ENCODE peak calls at places on chromosomes 7 and 10, in six cellular contexts. S is HepG2, J is K562, H is GM12892, Y is GM12878, O is H1. W is an unnamed sample.

GRCh38 chr7:116801092-116801710 is 61.2 kb upstream of the CAPZA2 start:
- DNase-seq in H (no peak), S (peak), J (no peak), O (no peak), Y (no peak), W (no peak)

GRCh38 chr7:115015619-115016018 is 93.7 kb downstream of the MDFIC start:
- DNase-seq in O (no peak), J (no peak), Y (no peak), H (no peak), S (no peak), W (no peak)

GRCh38 chr7:120740348-120740747 is 117.6 kb downstream of the TSPAN12 start:
- DNase-seq in S (no peak), O (no peak), H (no peak), Y (no peak), J (no peak), W (no peak)

GRCh38 chr7:117715784-117716445 is 157.3 kb downstream of the CTTNBP2 start:
- DNase-seq in S (peak), J (no peak), H (peak), O (peak), Y (no peak), W (peak)

GRCh38 chr7:116601426-116601825 is 70.6 kb upstream of the MET start:
- DNase-seq in H (no peak), Y (no peak), S (no peak), J (no peak), O (no peak), W (no peak)

GRCh38 chr10:101565370-101565900 is 22.6 kb downstream of the POLL start:
- DNase-seq in Y (no peak), H (no peak), S (no peak), O (no peak), J (no peak), W (no peak)

GRCh38 chr10:131588704-131589220 is 277.2 kb upstream of the TCERG1L start:
- DNase-seq in H (no peak), Y (no peak), O (no peak), S (no peak), J (no peak), W (no peak)

GRCh38 chr7:18408461-18408860 is 87.1 kb upstream of the HDAC9 start:
- DNase-seq in H (no peak), O (no peak), S (no peak), Y (no peak), J (no peak), W (no peak)

GRCh38 chr7:151503902-151504714 is 15.6 kb downstream of the RHEB start:
- DNase-seq in S (peak), O (no peak), J (no peak), H (no peak), Y (no peak), W (no peak)
- TF ChIP-seq POLR2AphosphoS5 in S (no peak), O (no peak), J (peak), H (no peak), Y (no peak), W (no peak)

GRCh38 chr10:71805776-71806705 is 32.7 kb upstream of the VSIR start:
- DNase-seq in Y (no peak), J (peak), O (peak), S (no peak), H (no peak), W (no peak)
- TF ChIP-seq POLR2A in Y (no peak), J (no peak), O (no peak), S (no peak), H (no peak), W (no peak)

GRCh38 chr10:634256-634655 is 55.2 kb downstream of the DIP2C start:
- DNase-seq in H (no peak), Y (no peak), S (no peak), J (no peak), O (no peak), W (no peak)

GRCh38 chr10:636016-636730 is 53.3 kb downstream of the DIP2C start:
- DNase-seq in H (no peak), S (no peak), O (no peak), J (no peak), Y (no peak), W (no peak)

GRCh38 chr10:636769-637168 is 52.7 kb downstream of the DIP2C start:
- DNase-seq in H (no peak), J (no peak), O (no peak), Y (no peak), S (no peak), W (no peak)

GRCh38 chr10:633279-634245 is 55.9 kb downstream of the DIP2C start:
- DNase-seq in Y (no peak), O (no peak), H (no peak), J (no peak), S (peak), W (no peak)

GRCh38 chr10:635088-635861 is 54.2 kb downstream of the DIP2C start:
- DNase-seq in H (no peak), Y (no peak), O (no peak), J (no peak), S (no peak), W (no peak)
- TF ChIP-seq TAF1 in H (no peak), Y (no peak), O (no peak), J (no peak), S (no peak), W (no peak)

DNA sequence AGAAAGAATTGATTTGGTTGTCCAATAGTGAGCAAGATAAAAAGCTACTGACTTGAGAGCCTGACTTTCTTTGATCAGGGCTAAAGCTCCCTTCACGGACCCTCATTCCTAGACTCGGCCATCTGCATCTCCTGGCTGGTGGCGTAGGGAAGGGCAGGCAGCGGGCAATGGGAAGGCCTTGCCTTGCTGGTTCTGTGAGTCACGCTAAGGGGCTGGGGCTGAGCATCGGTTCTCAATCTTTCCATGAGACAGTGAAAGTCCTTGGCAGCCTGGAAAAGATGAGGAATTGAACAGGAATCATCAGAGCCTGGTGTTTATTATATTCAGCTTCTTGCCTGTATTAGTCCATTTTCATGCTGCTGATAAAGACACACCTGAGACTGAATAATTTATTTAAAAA is 475.3 kb downstream of the PLXNA4 start:
- DNase-seq in O (no peak), S (no peak), J (no peak), Y (no peak), H (no peak), W (no peak)
- TF ChIP-seq POLR2AphosphoS5 in O (no peak), S (no peak), J (no peak), Y (no peak), H (no peak), W (no peak)

GRCh38 chr10:18665079-18665478 is 5.8 kb downstream of the ARL5B start:
- DNase-seq in S (no peak), Y (no peak), H (no peak), O (no peak), J (no peak), W (no peak)

GRCh38 chr10:18658301-18658991 is 785 bp upstream of the ARL5B start:
- DNase-seq in O (no peak), J (no peak), S (peak), H (no peak), Y (peak), W (no peak)

GRCh38 chr10:18660816-18661431 is 1.7 kb downstream of the ARL5B start:
- DNase-seq in O (no peak), S (no peak), H (no peak), J (no peak), Y (no peak), W (no peak)

GRCh38 chr10:18659784-18660561 is 742 bp downstream of the ARL5B start:
- DNase-seq in O (no peak), H (no peak), S (peak), J (peak), Y (peak), W (no peak)

DNA sequence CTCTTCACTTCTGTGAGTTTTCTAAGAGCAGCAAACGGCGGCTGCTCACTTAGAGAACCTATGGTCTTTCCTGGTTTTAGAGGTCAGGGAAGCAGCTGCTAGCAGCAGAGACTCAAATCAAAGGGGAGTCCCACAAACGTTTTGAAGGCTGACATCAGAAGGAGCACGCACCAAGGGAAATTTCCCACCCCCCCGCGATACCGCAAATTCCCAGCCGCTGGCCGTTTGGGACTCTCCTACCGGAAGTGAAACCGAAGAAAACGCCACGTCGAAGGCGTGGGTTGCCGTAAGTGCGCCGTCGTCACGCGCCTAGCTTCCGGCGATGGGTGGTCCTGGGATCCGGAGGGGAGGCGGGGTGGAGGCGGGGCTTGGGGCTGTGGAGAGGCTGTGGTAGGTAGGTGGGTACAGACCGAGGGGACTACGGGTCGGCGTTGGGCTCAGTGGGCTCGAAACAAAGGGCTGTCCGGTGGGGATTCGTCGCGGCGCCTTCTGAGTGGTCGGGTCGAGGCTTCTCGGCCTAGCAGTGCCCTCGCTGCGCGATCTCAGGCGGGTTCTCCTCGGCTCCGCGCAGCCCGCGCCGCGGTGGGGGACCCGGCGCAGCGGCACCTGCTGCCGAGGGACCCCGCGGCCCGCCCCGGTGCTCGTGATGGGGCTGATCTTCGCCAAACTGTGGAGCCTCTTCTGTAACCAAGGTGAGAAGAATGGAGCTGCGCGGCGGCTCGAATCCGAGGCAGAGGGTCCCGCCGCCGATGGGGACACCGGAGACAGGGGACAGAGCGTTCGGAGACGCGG is at the start of gene ARL5B:
- DNase-seq in O (peak), S (peak), Y (peak), H (peak), J (peak), W (peak)
- TF ChIP-seq POLR2A in O (peak), S (peak), Y (peak), H (peak), J (peak), W (peak)

GRCh38 chr7:102236592-102237287 is 49.9 kb upstream of the SH2B2 start:
- DNase-seq in S (peak), Y (no peak), H (peak), O (peak), J (peak), W (peak)
- TF ChIP-seq TAF1 in S (no peak), Y (no peak), H (no peak), O (no peak), J (no peak), W (no peak)

GRCh38 chr7:75639893-75640600 is 98.7 kb downstream of the HIP1 start:
- DNase-seq in Y (no peak), J (no peak), H (no peak), O (peak), S (no peak), W (no peak)

GRCh38 chr7:75642810-75643486 is 95.8 kb downstream of the HIP1 start:
- DNase-seq in H (peak), Y (peak), J (peak), O (peak), S (peak), W (peak)

GRCh38 chr7:75637854-75638606 is 100.7 kb downstream of the HIP1 start:
- DNase-seq in H (no peak), O (no peak), J (no peak), Y (no peak), S (no peak), W (no peak)

GRCh38 chr7:75639071-75639892 is 99.5 kb downstream of the HIP1 start:
- DNase-seq in J (peak), Y (no peak), H (peak), S (no peak), O (peak), W (no peak)

GRCh38 chr7:75638607-75639070 is 100.1 kb downstream of the HIP1 start:
- DNase-seq in S (no peak), J (peak), O (peak), H (no peak), Y (no peak), W (no peak)
- TF ChIP-seq POLR2AphosphoS5 in S (no peak), J (no peak), O (no peak), H (no peak), Y (no peak), W (no peak)

DNA sequence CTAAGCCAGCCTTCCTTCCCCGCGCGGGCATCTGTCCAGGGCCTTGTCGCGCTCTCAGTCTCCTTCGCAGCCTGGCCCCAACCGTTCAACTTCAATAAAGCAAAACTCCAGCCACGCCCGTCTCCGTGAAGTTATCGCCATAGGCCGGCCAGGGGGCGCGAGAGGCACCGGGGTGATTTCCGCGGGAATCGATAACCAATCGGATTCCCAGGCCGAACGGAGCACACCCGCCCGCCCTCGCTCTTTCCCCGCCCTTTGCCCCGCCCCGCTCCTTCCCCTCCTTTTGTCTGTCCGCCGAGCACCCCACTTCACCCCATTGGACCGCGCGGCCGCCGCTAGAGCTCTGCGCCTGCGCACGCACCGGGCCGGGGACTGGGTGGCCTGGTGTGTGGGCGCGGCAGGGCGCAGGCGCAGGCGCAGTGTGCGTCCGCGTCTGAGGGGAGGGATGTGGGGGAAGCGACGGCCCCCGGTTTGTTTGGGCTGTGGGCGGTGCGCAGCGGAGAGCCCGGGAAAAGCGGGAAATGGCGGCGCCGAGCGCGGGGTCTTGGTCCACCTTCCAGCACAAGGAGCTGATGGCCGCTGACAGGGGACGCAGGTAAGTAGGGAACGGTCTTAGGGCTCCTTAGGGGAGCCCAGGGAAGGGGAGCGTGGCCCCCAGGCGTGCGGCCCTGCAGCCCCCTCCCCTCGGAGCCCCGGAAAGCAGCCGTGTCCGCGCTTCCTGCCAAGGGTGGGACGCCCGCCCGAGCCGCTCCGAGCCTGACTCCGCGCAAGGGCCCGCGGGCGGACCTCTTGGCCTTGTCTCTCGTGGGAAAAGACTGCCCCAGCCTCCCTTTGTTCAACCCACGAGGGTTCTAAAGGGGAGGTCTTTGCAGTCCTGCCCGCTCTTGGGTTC is at the start of gene CASP2:
- DNase-seq in H (peak), S (peak), J (peak), O (peak), Y (peak), W (peak)
- TF ChIP-seq POLR2A in H (peak), S (peak), J (peak), O (peak), Y (peak), W (peak)

W was measured in GM12891.